ENCODE peak calls at places on chromosome 15, in seven cellular contexts. One of them, this sample, is unnamed.

GRCh38 chr15:97224191-97224641 is 736.3 kb upstream of the ARRDC4 start:
- DNase-seq in iPS-NIHi11: no peak
- DNase-seq in ovary: no peak
- DNase-seq in CD8-positive, alpha-beta memory T cell: no peak
- DNase-seq in activated T-cell treated with anti-CD3 and anti-CD28 coated beads for 1 hour: no peak
- DNase-seq in left kidney: no peak
- DNase-seq in AG09309: no peak
- DNase-seq in this sample: no peak

GRCh38 chr15:52730163-52730562 is 51.0 kb upstream of the ATOSA start:
- DNase-seq in iPS-NIHi11: no peak
- DNase-seq in ovary: no peak
- DNase-seq in CD8-positive, alpha-beta memory T cell: peak
- DNase-seq in activated T-cell treated with anti-CD3 and anti-CD28 coated beads for 1 hour: no peak
- DNase-seq in left kidney: no peak
- DNase-seq in AG09309: no peak
- DNase-seq in this sample: no peak

GRCh38 chr15:57732526-57733331 is 26.2 kb downstream of the POLR2M start:
- DNase-seq in iPS-NIHi11: peak
- DNase-seq in ovary: peak
- DNase-seq in CD8-positive, alpha-beta memory T cell: peak
- DNase-seq in activated T-cell treated with anti-CD3 and anti-CD28 coated beads for 1 hour: peak
- DNase-seq in left kidney: peak
- DNase-seq in AG09309: no peak
- DNase-seq in this sample: peak

GRCh38 chr15:75720787-75721461 is 8.3 kb upstream of the CSPG4 start:
- DNase-seq in iPS-NIHi11: peak
- DNase-seq in ovary: no peak
- DNase-seq in CD8-positive, alpha-beta memory T cell: no peak
- DNase-seq in activated T-cell treated with anti-CD3 and anti-CD28 coated beads for 1 hour: no peak
- DNase-seq in left kidney: peak
- DNase-seq in AG09309: no peak
- DNase-seq in this sample: peak

GRCh38 chr15:72168131-72168825 is 29.3 kb downstream of the GRAMD2A start:
- DNase-seq in iPS-NIHi11: no peak
- DNase-seq in ovary: no peak
- DNase-seq in CD8-positive, alpha-beta memory T cell: no peak
- DNase-seq in activated T-cell treated with anti-CD3 and anti-CD28 coated beads for 1 hour: no peak
- DNase-seq in left kidney: peak
- DNase-seq in AG09309: no peak
- DNase-seq in this sample: no peak

GRCh38 chr15:71538181-71538580 is 272.2 kb upstream of the NR2E3 start:
- DNase-seq in iPS-NIHi11: no peak
- DNase-seq in ovary: no peak
- DNase-seq in CD8-positive, alpha-beta memory T cell: no peak
- DNase-seq in activated T-cell treated with anti-CD3 and anti-CD28 coated beads for 1 hour: no peak
- DNase-seq in left kidney: no peak
- DNase-seq in AG09309: no peak
- DNase-seq in this sample: no peak

GRCh38 chr15:84151205-84151931 is 84.2 kb upstream of the GOLGA6L4 start:
- DNase-seq in iPS-NIHi11: peak
- DNase-seq in ovary: no peak
- DNase-seq in CD8-positive, alpha-beta memory T cell: no peak
- DNase-seq in activated T-cell treated with anti-CD3 and anti-CD28 coated beads for 1 hour: no peak
- DNase-seq in left kidney: peak
- DNase-seq in AG09309: no peak
- DNase-seq in this sample: no peak

GRCh38 chr15:93862791-93863190 is 368.6 kb upstream of the MCTP2 start:
- DNase-seq in iPS-NIHi11: no peak
- DNase-seq in ovary: no peak
- DNase-seq in CD8-positive, alpha-beta memory T cell: no peak
- DNase-seq in activated T-cell treated with anti-CD3 and anti-CD28 coated beads for 1 hour: no peak
- DNase-seq in left kidney: no peak
- DNase-seq in AG09309: no peak
- DNase-seq in this sample: no peak

GRCh38 chr15:93428135-93428534 is 339.1 kb upstream of the RGMA start:
- DNase-seq in iPS-NIHi11: no peak
- DNase-seq in ovary: no peak
- DNase-seq in CD8-positive, alpha-beta memory T cell: no peak
- DNase-seq in activated T-cell treated with anti-CD3 and anti-CD28 coated beads for 1 hour: no peak
- DNase-seq in left kidney: no peak
- DNase-seq in AG09309: no peak
- DNase-seq in this sample: no peak

GRCh38 chr15:45372032-45372995 is 6.0 kb downstream of the GATM start:
- DNase-seq in iPS-NIHi11: no peak
- DNase-seq in ovary: no peak
- DNase-seq in CD8-positive, alpha-beta memory T cell: no peak
- DNase-seq in activated T-cell treated with anti-CD3 and anti-CD28 coated beads for 1 hour: no peak
- DNase-seq in left kidney: no peak
- DNase-seq in AG09309: no peak
- DNase-seq in this sample: no peak

GRCh38 chr15:70563561-70564095 is 199.7 kb downstream of the UACA start:
- DNase-seq in iPS-NIHi11: no peak
- DNase-seq in ovary: no peak
- DNase-seq in CD8-positive, alpha-beta memory T cell: no peak
- DNase-seq in activated T-cell treated with anti-CD3 and anti-CD28 coated beads for 1 hour: no peak
- DNase-seq in left kidney: no peak
- DNase-seq in AG09309: no peak
- DNase-seq in this sample: no peak

GRCh38 chr15:80695911-80696651 is 971 bp downstream of the ABHD17C start:
- DNase-seq in iPS-NIHi11: peak
- DNase-seq in ovary: peak
- DNase-seq in CD8-positive, alpha-beta memory T cell: peak
- DNase-seq in activated T-cell treated with anti-CD3 and anti-CD28 coated beads for 1 hour: no peak
- DNase-seq in left kidney: peak
- DNase-seq in AG09309: no peak
- DNase-seq in this sample: no peak

GRCh38 chr15:44194397-44195150 is 497 bp downstream of the FRMD5 start:
- DNase-seq in iPS-NIHi11: no peak
- DNase-seq in ovary: no peak
- DNase-seq in CD8-positive, alpha-beta memory T cell: peak
- DNase-seq in activated T-cell treated with anti-CD3 and anti-CD28 coated beads for 1 hour: peak
- DNase-seq in left kidney: peak
- DNase-seq in AG09309: no peak
- DNase-seq in this sample: no peak

GRCh38 chr15:50542051-50542450 is 4.4 kb downstream of the USP50 start:
- DNase-seq in iPS-NIHi11: no peak
- DNase-seq in ovary: no peak
- DNase-seq in CD8-positive, alpha-beta memory T cell: no peak
- DNase-seq in activated T-cell treated with anti-CD3 and anti-CD28 coated beads for 1 hour: no peak
- DNase-seq in left kidney: peak
- DNase-seq in AG09309: peak
- DNase-seq in this sample: no peak

GRCh38 chr15:40511472-40512133 is 40.8 kb downstream of the CHST14 start:
- DNase-seq in iPS-NIHi11: peak
- DNase-seq in ovary: peak
- DNase-seq in CD8-positive, alpha-beta memory T cell: no peak
- DNase-seq in activated T-cell treated with anti-CD3 and anti-CD28 coated beads for 1 hour: no peak
- DNase-seq in left kidney: peak
- DNase-seq in AG09309: no peak
- DNase-seq in this sample: no peak

GRCh38 chr15:55846108-55846707 is 103.3 kb upstream of the PRTG start:
- DNase-seq in iPS-NIHi11: peak
- DNase-seq in ovary: peak
- DNase-seq in CD8-positive, alpha-beta memory T cell: peak
- DNase-seq in activated T-cell treated with anti-CD3 and anti-CD28 coated beads for 1 hour: no peak
- DNase-seq in left kidney: peak
- DNase-seq in AG09309: peak
- DNase-seq in this sample: no peak

GRCh38 chr15:82647045-82647834 is at the start of gene CPEB1:
- DNase-seq in iPS-NIHi11: peak
- DNase-seq in ovary: peak
- DNase-seq in CD8-positive, alpha-beta memory T cell: no peak
- DNase-seq in activated T-cell treated with anti-CD3 and anti-CD28 coated beads for 1 hour: peak
- DNase-seq in left kidney: peak
- DNase-seq in AG09309: no peak
- DNase-seq in this sample: no peak

GRCh38 chr15:89461386-89461785 is 35.0 kb downstream of the RHCG start:
- DNase-seq in iPS-NIHi11: no peak
- DNase-seq in ovary: no peak
- DNase-seq in CD8-positive, alpha-beta memory T cell: no peak
- DNase-seq in activated T-cell treated with anti-CD3 and anti-CD28 coated beads for 1 hour: no peak
- DNase-seq in left kidney: no peak
- DNase-seq in AG09309: no peak
- DNase-seq in this sample: no peak

GRCh38 chr15:76065267-76065666 is 5.5 kb downstream of the TMEM266 start:
- DNase-seq in iPS-NIHi11: no peak
- DNase-seq in ovary: no peak
- DNase-seq in CD8-positive, alpha-beta memory T cell: no peak
- DNase-seq in activated T-cell treated with anti-CD3 and anti-CD28 coated beads for 1 hour: no peak
- DNase-seq in left kidney: peak
- DNase-seq in AG09309: no peak
- DNase-seq in this sample: no peak

GRCh38 chr15:23447107-23447500 is at the start of gene GOLGA6L2:
- DNase-seq in iPS-NIHi11: no peak
- DNase-seq in ovary: no peak
- DNase-seq in CD8-positive, alpha-beta memory T cell: no peak
- DNase-seq in activated T-cell treated with anti-CD3 and anti-CD28 coated beads for 1 hour: no peak
- DNase-seq in left kidney: no peak
- DNase-seq in AG09309: no peak
- DNase-seq in this sample: no peak

GRCh38 chr15:70083423-70083822 is 14.3 kb downstream of the TLE3 start:
- DNase-seq in iPS-NIHi11: peak
- DNase-seq in ovary: no peak
- DNase-seq in CD8-positive, alpha-beta memory T cell: no peak
- DNase-seq in activated T-cell treated with anti-CD3 and anti-CD28 coated beads for 1 hour: no peak
- DNase-seq in left kidney: peak
- DNase-seq in AG09309: no peak
- DNase-seq in this sample: no peak